ENCODE peak calls at places on chromosomes 2 and 18, in nine cellular contexts. P is T-cell; A is endodermal cell; Q is nephron progenitor cell; U is NCI-H2029; X is NCI-H1105 treated with DMSO at 0.1 percent for 48 hours; T is activated CD8-positive, alpha-beta memory T cell treated with anti-CD3 and anti-CD28 coated beads, Interleukin-2, amount 50 U/mL, for 48 hours; N is head of caudate nucleus; R is CD8-positive, alpha-beta memory T cell. D is an unnamed sample.
A peak's percentile ranks its signal among the peaks of the same experiment; 100 is the strongest.

GRCh38 chr2:172451923-172452322 is 24.5 kb downstream of the ITGA6 start:
- DNase-seq in P (no peak), A (no peak), Q (no peak), U (no peak), X (no peak), T (no peak), N (no peak), R (no peak), D (no peak)

GRCh38 chr2:66446178-66446860 is 11.4 kb downstream of the MEIS1 start:
- DNase-seq in P (no peak), A (peak; percentile 87), Q (peak; percentile 74), U (no peak), X (no peak), T (no peak), N (peak; percentile 8), R (no peak), D (peak; percentile 74)

GRCh38 chr18:76410660-76411417 is 84.2 kb downstream of the ZNF516 start:
- DNase-seq in P (no peak), A (no peak), Q (no peak), U (no peak), X (no peak), T (no peak), N (no peak), R (no peak), D (no peak)

GRCh38 chr2:222686086-222686750 is 14.8 kb downstream of the MOGAT1 start:
- DNase-seq in P (no peak), A (no peak), Q (no peak), U (no peak), X (no peak), T (no peak), N (no peak), R (no peak), D (no peak)

GRCh38 chr2:96158554-96158940 is 13.3 kb upstream of the DUSP2 start:
- DNase-seq in P (no peak), A (peak; percentile 57), Q (no peak), U (no peak), X (no peak), T (peak; percentile 63), N (no peak), R (no peak), D (no peak)

GRCh38 chr18:74476154-74476553 is 19.0 kb upstream of the DIPK1C start:
- DNase-seq in P (no peak), A (peak; percentile 85), Q (peak; percentile 76), U (no peak), X (no peak), T (no peak), N (peak; percentile 70), R (no peak), D (peak; percentile 53)

GRCh38 chr18:34691626-34692025 is 18.5 kb upstream of the DTNA start:
- DNase-seq in P (no peak), A (no peak), Q (no peak), U (no peak), X (no peak), T (no peak), N (no peak), R (no peak), D (no peak)

GRCh38 chr18:22822024-22822423 is 111.1 kb upstream of the RBBP8 start:
- DNase-seq in P (no peak), A (peak; percentile 85), Q (no peak), U (no peak), X (no peak), T (no peak), N (no peak), R (no peak), D (no peak)

GRCh38 chr18:35728676-35729075 is 147.1 kb downstream of the GALNT1 start:
- DNase-seq in P (no peak), A (no peak), Q (no peak), U (no peak), X (no peak), T (no peak), N (no peak), R (no peak), D (no peak)

GRCh38 chr2:136238552-136239346 is 120.8 kb upstream of the CXCR4 start:
- DNase-seq in P (peak; percentile 21), A (peak; percentile 56), Q (no peak), U (no peak), X (no peak), T (peak; percentile 68), N (no peak), R (peak; percentile 71), D (no peak)

GRCh38 chr2:217948341-217948791 is 54.4 kb downstream of the TNS1 start:
- DNase-seq in P (no peak), A (no peak), Q (no peak), U (no peak), X (no peak), T (no peak), N (no peak), R (no peak), D (peak; percentile 6)

GRCh38 chr2:119252186-119253113 is 28.8 kb downstream of the STEAP3 start:
- DNase-seq in P (no peak), A (peak; percentile 41), Q (no peak), U (no peak), X (no peak), T (peak; percentile 12), N (no peak), R (no peak), D (no peak)

GRCh38 chr2:154291511-154291910 is 407.0 kb upstream of the KCNJ3 start:
- DNase-seq in P (no peak), A (no peak), Q (no peak), U (no peak), X (no peak), T (no peak), N (no peak), R (no peak), D (no peak)

GRCh38 chr2:68915345-68915841 is 37.3 kb downstream of the GKN2 start:
- DNase-seq in P (no peak), A (no peak), Q (no peak), U (no peak), X (no peak), T (no peak), N (no peak), R (no peak), D (no peak)

GRCh38 chr18:48827321-48828200 is 123.2 kb downstream of the SMAD7 start:
- DNase-seq in P (no peak), A (peak; percentile 81), Q (peak; percentile 66), U (peak; percentile 61), X (peak; percentile 17), T (peak; percentile 34), N (no peak), R (peak; percentile 4), D (no peak)

GRCh38 chr2:208985644-208986043 is 438.2 kb upstream of the MAP2 start:
- DNase-seq in P (no peak), A (no peak), Q (no peak), U (no peak), X (no peak), T (no peak), N (no peak), R (no peak), D (no peak)

GRCh38 chr2:124983595-124983994 is 958.5 kb downstream of the CNTNAP5 start:
- DNase-seq in P (no peak), A (no peak), Q (no peak), U (no peak), X (no peak), T (no peak), N (no peak), R (no peak), D (no peak)

GRCh38 chr18:53018791-53019190 is 678.8 kb downstream of the DCC start:
- DNase-seq in P (no peak), A (no peak), Q (no peak), U (no peak), X (no peak), T (no peak), N (no peak), R (no peak), D (no peak)

GRCh38 chr2:71926860-71927756 is 220.6 kb downstream of the CYP26B1 start:
- DNase-seq in P (no peak), A (peak; percentile 36), Q (no peak), U (no peak), X (no peak), T (peak; percentile 26), N (no peak), R (no peak), D (no peak)

GRCh38 chr2:227106845-227107759 is 56.9 kb downstream of the COL4A4 start:
- DNase-seq in P (no peak), A (peak; percentile 88), Q (peak; percentile 64), U (peak; percentile 37), X (peak; percentile 51), T (no peak), N (peak; percentile 29), R (no peak), D (peak; percentile 60)

GRCh38 chr2:157393350-157393749 is 50.5 kb downstream of the CYTIP start:
- DNase-seq in P (no peak), A (no peak), Q (no peak), U (no peak), X (no peak), T (no peak), N (no peak), R (no peak), D (no peak)

GRCh38 chr2:12884713-12885282 is 168.1 kb downstream of the TRIB2 start:
- DNase-seq in P (no peak), A (no peak), Q (peak; percentile 6), U (no peak), X (no peak), T (no peak), N (no peak), R (no peak), D (no peak)

GRCh38 chr2:8627019-8627691 is 54.7 kb upstream of the ID2 start:
- DNase-seq in P (no peak), A (no peak), Q (no peak), U (no peak), X (no peak), T (no peak), N (no peak), R (no peak), D (no peak)

GRCh38 chr2:23058435-23058834 is 326.5 kb upstream of the KLHL29 start:
- DNase-seq in P (no peak), A (peak; percentile 23), Q (no peak), U (no peak), X (no peak), T (no peak), N (no peak), R (no peak), D (no peak)

GRCh38 chr2:132804045-132804444 is 134.0 kb upstream of the LYPD1 start:
- DNase-seq in P (no peak), A (no peak), Q (no peak), U (peak; percentile 81), X (peak; percentile 47), T (no peak), N (no peak), R (no peak), D (no peak)

GRCh38 chr2:67145851-67146250 is 251.3 kb upstream of the ETAA1 start:
- DNase-seq in P (no peak), A (no peak), Q (no peak), U (no peak), X (no peak), T (no peak), N (no peak), R (no peak), D (no peak)

GRCh38 chr2:188158337-188159100 is 133.2 kb upstream of the GULP1 start:
- DNase-seq in P (no peak), A (no peak), Q (no peak), U (no peak), X (no peak), T (no peak), N (no peak), R (no peak), D (no peak)

GRCh38 chr2:76044701-76045100 is 334.0 kb upstream of the GCFC2 start:
- DNase-seq in P (no peak), A (no peak), Q (no peak), U (no peak), X (no peak), T (no peak), N (no peak), R (no peak), D (no peak)

GRCh38 chr2:164701565-164701964 is 80.3 kb upstream of the GRB14 start:
- DNase-seq in P (no peak), A (no peak), Q (no peak), U (no peak), X (no peak), T (no peak), N (no peak), R (no peak), D (no peak)

GRCh38 chr2:187013058-187013457 is 164.1 kb upstream of the ZSWIM2 start:
- DNase-seq in P (no peak), A (no peak), Q (no peak), U (no peak), X (no peak), T (no peak), N (no peak), R (no peak), D (no peak)

GRCh38 chr2:144886847-144887246 is 366.9 kb upstream of the ZEB2 start:
- DNase-seq in P (no peak), A (no peak), Q (no peak), U (no peak), X (no peak), T (no peak), N (peak; percentile 2), R (no peak), D (no peak)